ENCODE peak calls at places on chromosomes 2 and 18, in ten cellular contexts. I, M, S, V, K, O, C, Q, R and D are unnamed samples. For H3K9me3, the result is how much of the 10 kb centered on the place peaks cover.

GRCh38 chr2:14552818-14553217 is 79.7 kb upstream of the LRATD1 start:
- DNase-seq in Q (peak), V (no peak), I (peak), M (no peak), R (no peak), C (no peak), S (no peak), K (no peak), O (no peak), D (no peak)

GRCh38 chr2:219636144-219636915 is 8.9 kb downstream of the SLC4A3 start:
- DNase-seq in Q (no peak), M (no peak), R (no peak), K (no peak), O (no peak), C (no peak), I (no peak), S (no peak), V (no peak), D (no peak)

GRCh38 chr2:104938226-104938941 is 84.5 kb downstream of the POU3F3 start:
- DNase-seq in S (no peak), V (no peak), Q (no peak), I (no peak), M (no peak), O (no peak), R (no peak), C (no peak), K (no peak), D (no peak)

GRCh38 chr2:209805351-209805750 is 33.7 kb downstream of the UNC80 start:
- DNase-seq in C (no peak), I (no peak), R (no peak), K (no peak), S (no peak), Q (no peak), M (no peak), O (no peak), V (no peak), D (no peak)

GRCh38 chr2:20040489-20041172 is 10.8 kb downstream of the LAPTM4A start:
- DNase-seq in O (no peak), Q (peak), R (no peak), I (peak), M (peak), S (peak), V (no peak), C (peak), K (no peak), D (no peak)

GRCh38 chr18:59554796-59555195 is 142.4 kb downstream of the CCBE1 start:
- DNase-seq in O (no peak), V (no peak), R (no peak), K (no peak), S (no peak), I (peak), M (no peak), Q (peak), C (no peak), D (no peak)

GRCh38 chr18:64244571-64244970 is 95.7 kb upstream of the LINC00305 start:
- DNase-seq in Q (no peak), O (no peak), C (no peak), R (peak), K (no peak), V (peak), S (no peak), M (no peak), I (peak), D (no peak)

GRCh38 chr18:69895081-69896047 is 52.3 kb downstream of the CD226 start:
- DNase-seq in V (no peak), M (no peak), S (no peak), I (no peak), O (no peak), C (no peak), R (no peak), K (no peak), Q (no peak), D (no peak)

GRCh38 chr18:35497006-35497333 is 790 bp downstream of the INO80C start:
- DNase-seq in K (no peak), V (no peak), S (peak), C (peak), I (no peak), Q (no peak), M (peak), R (peak), O (no peak), D (no peak)

GRCh38 chr18:67301592-67301991 is 214.9 kb downstream of the DSEL start:
- DNase-seq in M (peak), K (no peak), R (no peak), S (peak), C (peak), I (no peak), O (no peak), Q (peak), V (no peak), D (no peak)

GRCh38 chr2:142190805-142191204 is 60.0 kb upstream of the LRP1B start:
- DNase-seq in C (peak), S (peak), M (peak), Q (peak), K (peak), I (peak), V (no peak), O (no peak), R (no peak), D (no peak)

GRCh38 chr2:113283704-113284284 is 5.1 kb upstream of the PAX8 start:
- DNase-seq in C (peak), O (no peak), V (no peak), K (peak), Q (peak), I (peak), R (peak), M (peak), S (peak), D (no peak)

GRCh38 chr18:49733896-49734585 is 79.3 kb downstream of the ACAA2 start:
- DNase-seq in Q (no peak), S (no peak), O (peak), R (no peak), I (no peak), K (no peak), V (no peak), C (no peak), M (no peak), D (no peak)

GRCh38 chr2:38835015-38835601 is 40.6 kb downstream of the DHX57 start:
- DNase-seq in C (peak), K (no peak), R (peak), S (no peak), M (peak), Q (peak), O (peak), I (peak), V (peak), D (no peak)

GRCh38 chr2:191951832-191952231 is 104.9 kb upstream of the CAVIN2 start:
- DNase-seq in C (no peak), M (no peak), K (no peak), O (no peak), I (no peak), R (no peak), Q (no peak), S (no peak), V (no peak), D (no peak)

GRCh38 chr18:3110034-3110752 is 97.2 kb upstream of the LPIN2 start:
- DNase-seq in I (no peak), K (no peak), R (no peak), M (no peak), O (no peak), C (no peak), V (no peak), Q (no peak), S (no peak), D (no peak)

GRCh38 chr2:98937906-98938305 is 1.9 kb upstream of the CRACDL start:
- DNase-seq in O (no peak), Q (peak), M (no peak), I (no peak), V (no peak), K (no peak), R (no peak), S (no peak), C (no peak), D (no peak)

GRCh38 chr2:122191331-122191730 is 435.9 kb downstream of the TSN start:
- DNase-seq in C (no peak), Q (peak), M (peak), K (peak), V (peak), O (no peak), R (peak), S (no peak), I (peak), D (peak)

GRCh38 chr18:13298262-13298661 is 79.7 kb downstream of the LDLRAD4 start:
- DNase-seq in M (no peak), I (no peak), K (no peak), Q (no peak), S (no peak), O (no peak), V (no peak), C (no peak), R (no peak), D (no peak)

GRCh38 chr2:209525834-209526281 is 102.0 kb downstream of the MAP2 start:
- DNase-seq in K (no peak), C (peak), R (no peak), S (peak), O (peak), V (no peak), I (peak), M (peak), Q (peak), D (no peak)

GRCh38 chr2:231527091-231527395 is 3.2 kb downstream of the NMUR1 start:
- DNase-seq in O (no peak), C (no peak), I (no peak), S (no peak), Q (no peak), V (no peak), K (no peak), R (no peak), M (no peak), D (no peak)

GRCh38 chr2:53104263-53104662 is 663.3 kb upstream of the CHAC2 start:
- DNase-seq in R (peak), C (peak), Q (peak), K (peak), M (peak), V (peak), S (peak), I (peak), O (no peak), D (no peak)

DNA sequence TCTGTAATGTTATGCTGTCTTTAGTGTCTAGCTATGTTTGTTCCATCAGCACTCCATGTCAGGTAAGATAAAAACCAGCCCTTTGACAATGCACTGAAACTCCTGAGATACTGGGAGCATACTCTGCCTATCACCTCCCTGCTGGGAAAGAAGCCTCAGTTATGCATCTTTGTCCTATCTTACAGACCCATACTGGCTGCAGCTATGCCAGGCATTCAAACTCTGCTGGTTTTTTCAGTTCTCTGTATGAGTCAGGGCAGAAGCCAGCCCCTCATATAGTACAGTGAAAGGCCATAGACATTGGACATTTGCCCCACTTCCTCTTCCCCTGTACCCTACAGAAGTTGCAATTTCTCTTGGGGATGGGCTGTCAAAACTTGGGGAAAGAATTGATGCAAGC is 181.1 kb upstream of the RGPD4 start:
- DNase-seq in M (no peak), S (no peak), V (no peak), O (no peak), C (no peak), I (no peak), R (no peak), K (no peak), Q (no peak), D (no peak)
- H3K9me3 ChIP-seq in M (under half), S (under half), V (under half), O (under half), C (under half), I (under half), R (under half), K (under half), Q (under half), D (under half)

DNA sequence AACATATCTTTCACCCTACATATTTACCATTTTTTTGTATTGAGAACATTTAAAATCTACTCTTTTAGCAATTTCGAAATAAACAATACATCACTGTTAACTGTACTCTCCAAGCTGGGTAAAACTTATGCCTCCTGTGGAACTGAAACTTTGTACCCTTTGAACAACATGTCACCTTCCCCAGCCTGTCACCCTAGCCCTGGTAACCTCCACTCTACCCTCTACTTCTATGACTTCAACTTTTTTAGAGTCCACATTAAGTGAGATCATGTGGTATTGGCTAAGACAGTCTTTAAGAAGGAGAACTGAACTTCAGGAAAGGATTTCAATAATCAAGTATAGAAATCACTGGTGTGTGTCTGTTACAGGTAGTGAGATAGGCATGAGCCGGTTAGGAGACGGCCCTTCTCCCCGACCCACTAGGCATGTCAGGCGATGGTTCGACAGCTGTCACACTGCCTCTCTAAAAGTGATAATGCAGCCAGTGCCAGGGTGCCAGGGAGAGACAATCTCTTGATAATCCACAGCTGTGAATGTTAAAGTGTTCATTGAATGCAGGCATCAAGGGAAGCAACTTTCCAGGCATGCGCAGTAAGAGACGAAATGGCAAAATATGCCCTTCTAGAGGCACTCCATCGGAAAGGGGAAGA is 74.6 kb upstream of the RNF152 start:
- DNase-seq in V (no peak), K (no peak), R (no peak), I (no peak), S (no peak), M (no peak), O (no peak), Q (no peak), C (no peak), D (no peak)
- H2AFZ ChIP-seq in V (no peak), K (no peak), R (no peak), I (no peak), S (no peak), M (no peak), O (no peak), Q (no peak), C (no peak), D (no peak)

GRCh38 chr2:232928564-232929302 is 58.7 kb downstream of the SNORC start:
- DNase-seq in M (no peak), K (no peak), I (no peak), R (no peak), O (no peak), V (peak), Q (no peak), C (no peak), S (no peak), D (no peak)
- TF ChIP-seq EZH2 in M (no peak), K (no peak), I (no peak), R (peak), O (no peak), V (peak), Q (no peak), C (peak), S (peak), D (no peak)

DNA sequence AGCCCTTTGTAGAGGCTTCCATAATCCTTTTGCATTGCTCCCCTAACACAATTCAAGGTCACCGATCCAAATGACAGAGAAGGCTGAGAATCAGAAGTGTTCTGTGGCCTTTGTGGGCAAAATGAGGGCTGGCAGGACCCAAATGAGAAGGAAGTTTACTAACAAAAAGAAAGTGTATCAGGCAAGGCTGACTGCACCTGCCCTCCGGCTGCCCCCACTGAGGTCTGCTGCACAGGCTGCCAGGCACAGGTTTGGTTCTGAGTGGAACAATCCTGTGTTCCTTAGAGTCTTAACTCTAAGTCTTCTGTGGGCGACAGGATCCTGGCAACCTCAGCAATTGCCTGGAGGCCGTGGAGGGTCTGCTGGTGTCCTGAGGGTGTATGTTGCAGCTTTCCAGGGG is 568.5 kb downstream of the CMPK2 start:
- DNase-seq in S (no peak), R (no peak), C (no peak), M (no peak), I (no peak), Q (no peak), V (no peak), K (no peak), O (no peak), D (no peak)
- H3K9me3 ChIP-seq in S (under half), R (under half), C (under half), M (under half), I (under half), Q (under half), V (under half), K (under half), O (under half), D (under half)

GRCh38 chr18:9449987-9450386 is 25.3 kb upstream of the RALBP1 start:
- DNase-seq in K (no peak), C (no peak), O (no peak), V (no peak), R (no peak), S (no peak), I (no peak), Q (no peak), M (no peak), D (no peak)

GRCh38 chr18:9447334-9447733 is 28.0 kb upstream of the RALBP1 start:
- DNase-seq in Q (no peak), V (no peak), I (no peak), S (no peak), C (no peak), M (no peak), K (no peak), R (no peak), O (no peak), D (no peak)

GRCh38 chr18:9453273-9453672 is 22.0 kb upstream of the RALBP1 start:
- DNase-seq in Q (no peak), S (no peak), V (no peak), R (no peak), M (no peak), I (no peak), C (no peak), K (no peak), O (no peak), D (no peak)

GRCh38 chr18:9446839-9447238 is 28.5 kb upstream of the RALBP1 start:
- DNase-seq in O (no peak), C (peak), Q (no peak), S (no peak), R (no peak), V (no peak), I (no peak), M (no peak), K (no peak), D (no peak)

GRCh38 chr18:9449580-9449979 is 25.7 kb upstream of the RALBP1 start:
- DNase-seq in K (no peak), O (no peak), S (no peak), I (no peak), R (peak), Q (no peak), M (no peak), V (peak), C (no peak), D (no peak)
- H2AFZ ChIP-seq in K (no peak), O (no peak), S (no peak), I (no peak), R (peak), Q (peak), M (peak), V (peak), C (no peak), D (no peak)

GRCh38 chr2:226759768-226760167 is 39.9 kb downstream of the IRS1 start:
- DNase-seq in I (no peak), Q (no peak), S (no peak), O (no peak), R (no peak), M (no peak), K (no peak), C (no peak), V (no peak), D (no peak)

GRCh38 chr2:226756131-226756530 is 43.5 kb downstream of the IRS1 start:
- DNase-seq in M (peak), Q (peak), K (peak), R (peak), V (no peak), I (peak), S (peak), O (no peak), C (peak), D (no peak)

GRCh38 chr2:226758886-226759660 is 40.5 kb downstream of the IRS1 start:
- DNase-seq in R (no peak), S (peak), I (peak), O (no peak), M (peak), K (no peak), V (no peak), Q (peak), C (peak), D (no peak)

GRCh38 chr2:226752887-226753286 is 46.7 kb downstream of the IRS1 start:
- DNase-seq in R (no peak), M (no peak), V (no peak), C (no peak), Q (no peak), S (no peak), I (no peak), O (no peak), K (no peak), D (no peak)

DNA sequence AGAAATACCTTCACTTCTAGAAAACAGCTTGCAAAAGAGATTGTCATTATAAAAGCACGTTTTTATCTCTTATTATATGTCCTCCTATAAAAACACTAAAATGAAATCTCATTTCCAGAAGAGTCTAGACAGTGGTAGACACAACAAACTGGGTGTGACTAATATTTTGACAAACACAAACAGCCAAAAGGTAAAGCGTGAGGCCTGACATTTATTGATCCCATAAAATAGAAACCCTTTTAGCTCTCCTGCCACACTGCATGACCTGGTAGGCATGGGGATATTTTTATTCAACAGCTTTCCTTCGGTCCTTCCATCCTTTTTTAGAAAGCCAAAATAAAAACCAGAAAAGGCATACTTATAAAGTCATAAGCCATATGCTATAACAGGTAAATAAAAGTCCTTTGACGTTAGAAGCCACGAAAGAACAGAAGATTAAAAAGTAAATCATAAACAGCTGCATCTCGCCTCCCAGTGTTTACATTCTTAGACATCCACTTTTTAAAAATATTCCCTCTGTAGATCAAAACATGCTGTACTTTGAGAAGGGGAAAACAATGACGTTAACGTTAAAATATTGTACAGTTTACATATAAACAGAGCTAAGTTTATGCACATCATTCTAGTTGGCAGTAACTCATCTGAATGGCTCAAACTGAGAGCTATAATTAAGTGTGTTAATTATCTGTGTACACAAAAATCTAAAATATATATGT is 44.6 kb downstream of the IRS1 start:
- DNase-seq in M (peak), S (no peak), K (no peak), V (no peak), O (no peak), I (no peak), Q (no peak), R (no peak), C (no peak), D (no peak)
- TF ChIP-seq EZH2 in M (no peak), S (no peak), K (no peak), V (no peak), O (no peak), I (no peak), Q (no peak), R (no peak), C (no peak), D (no peak)

GRCh38 chr18:907171-907879 is 2.7 kb downstream of the ADCYAP1 start:
- DNase-seq in O (no peak), R (peak), C (no peak), I (peak), V (peak), K (no peak), Q (no peak), S (no peak), M (peak), D (no peak)
- H3K9me3 ChIP-seq in O (under half), R (under half), C (under half), I (under half), V (under half), K (under half), Q (under half), S (under half), M (under half), D (under half)

DNA sequence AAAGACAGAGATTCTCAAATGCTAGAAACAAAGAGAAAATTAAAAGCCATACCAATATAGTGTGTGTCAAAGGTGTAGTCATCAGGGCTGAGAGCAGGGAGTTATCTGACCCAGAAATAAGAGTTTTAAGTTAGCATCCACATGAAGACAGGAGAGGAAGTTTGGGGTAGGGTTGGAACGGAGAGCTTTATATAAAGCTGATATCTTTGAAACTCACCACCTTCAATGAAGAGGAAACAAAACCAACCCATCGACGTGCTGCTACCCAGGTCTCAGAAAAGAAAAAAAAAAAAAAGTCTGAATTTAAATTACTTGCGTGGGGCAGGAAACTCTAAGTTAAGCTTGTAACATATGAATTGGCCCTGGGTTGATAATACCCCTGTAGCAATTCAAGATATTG is 42.4 kb downstream of the ARL4C start:
- DNase-seq in K (no peak), O (no peak), S (no peak), I (no peak), C (no peak), V (no peak), Q (no peak), R (no peak), M (no peak), D (peak)
- H2AFZ ChIP-seq in K (no peak), O (no peak), S (no peak), I (no peak), C (no peak), V (no peak), Q (no peak), R (no peak), M (no peak), D (no peak)